ENCODE peak calls at places on chromosome 10, in eight cellular contexts. U, V, T, Q, I, L, N and M are unnamed samples.

GRCh38 chr10:75404023-75404334 is 2.4 kb upstream of the ZNF503 start:
- DNase-seq in I (no peak), N (no peak), L (no peak), T (no peak), U (no peak), Q (no peak), V (no peak), M (no peak)

GRCh38 chr10:615583-616152 is 73.8 kb downstream of the DIP2C start:
- DNase-seq in Q (peak), L (no peak), V (peak), U (no peak), T (no peak), I (no peak), N (peak), M (peak)

GRCh38 chr10:116710021-116710420 is 32.3 kb downstream of the HSPA12A start:
- DNase-seq in T (no peak), L (no peak), Q (no peak), U (no peak), N (no peak), I (no peak), V (peak), M (no peak)

GRCh38 chr10:127834791-127835190 is 58.0 kb downstream of the CLRN3 start:
- DNase-seq in T (no peak), I (no peak), U (no peak), Q (no peak), L (no peak), N (no peak), V (no peak), M (no peak)

GRCh38 chr10:47045331-47045861 is 134.2 kb downstream of the PTPN20 start:
- DNase-seq in N (no peak), Q (no peak), T (no peak), V (no peak), L (no peak), I (no peak), U (no peak), M (no peak)

GRCh38 chr10:50600286-50600685 is 23.5 kb downstream of the SGMS1 start:
- DNase-seq in V (no peak), U (no peak), I (no peak), L (peak), T (no peak), N (no peak), Q (peak), M (no peak)

GRCh38 chr10:118925404-118925803 is 104.1 kb upstream of the NANOS1 start:
- DNase-seq in L (no peak), V (peak), T (no peak), U (no peak), Q (no peak), N (no peak), I (no peak), M (no peak)

GRCh38 chr10:17005621-17006566 is 123.7 kb downstream of the CUBN start:
- DNase-seq in V (no peak), U (no peak), N (peak), L (no peak), T (peak), I (no peak), Q (peak), M (no peak)

GRCh38 chr10:70331486-70332268 is 47.9 kb upstream of the NPFFR1 start:
- DNase-seq in I (peak), T (peak), Q (peak), U (no peak), N (peak), L (peak), V (no peak), M (no peak)

GRCh38 chr10:12333382-12334185 is 15.8 kb upstream of the CAMK1D start:
- DNase-seq in L (no peak), U (peak), T (peak), N (peak), V (peak), I (peak), Q (peak), M (no peak)

GRCh38 chr10:7787150-7787856 is 490 bp downstream of the KIN start:
- DNase-seq in L (no peak), V (no peak), Q (peak), U (no peak), I (no peak), T (no peak), N (peak), M (no peak)

GRCh38 chr10:20874261-20874660 is 22.9 kb downstream of the NEBL start:
- DNase-seq in Q (no peak), I (no peak), U (no peak), V (no peak), L (no peak), T (no peak), N (no peak), M (no peak)

GRCh38 chr10:32299354-32299980 is 47.5 kb downstream of the EPC1 start:
- DNase-seq in Q (no peak), U (no peak), V (no peak), N (no peak), L (no peak), T (no peak), I (no peak), M (no peak)